ENCODE peak calls at places on chromosome 6, in seven cellular contexts. H is ovary, V is PC-9, Y is NB4, L is upper lobe of right lung, R is mesenchymal stem cell, I is adrenal gland. G is an unnamed sample.

GRCh38 chr6:71410681-71411080 is 122.1 kb downstream of the OGFRL1 start:
- DNase-seq in H (no peak), Y (no peak), R (no peak), V (no peak), L (no peak), I (no peak), G (peak; percentile 50)

GRCh38 chr6:21588812-21589811 is 4.4 kb upstream of the SOX4 start:
- DNase-seq in Y (peak; percentile 89), H (peak; percentile 94), I (peak; percentile 90), V (peak; percentile 82), R (peak; percentile 93), L (peak; percentile 94), G (peak; percentile 91)

GRCh38 chr6:67431076-67431475 is 1204.0 kb upstream of the ADGRB3 start:
- DNase-seq in I (no peak), V (no peak), R (peak; percentile 3), Y (no peak), L (no peak), H (no peak), G (no peak)

GRCh38 chr6:79895382-79896100 is 51.8 kb downstream of the ELOVL4 start:
- DNase-seq in I (no peak), H (no peak), Y (no peak), L (no peak), R (no peak), V (peak; percentile 51), G (no peak)

GRCh38 chr6:135920689-135921088 is 69.2 kb downstream of the PDE7B start:
- DNase-seq in H (no peak), I (no peak), Y (no peak), V (no peak), R (no peak), L (no peak), G (peak; percentile 36)

GRCh38 chr6:105207524-105208269 is 27.9 kb upstream of the POPDC3 start:
- DNase-seq in R (peak; percentile 66), V (peak; percentile 43), H (no peak), L (no peak), I (no peak), Y (peak; percentile 66), G (peak; percentile 59)

GRCh38 chr6:157831018-157831369 is 7.9 kb downstream of the SNX9 start:
- DNase-seq in H (no peak), Y (no peak), V (no peak), L (no peak), I (no peak), R (no peak), G (no peak)

GRCh38 chr6:4910060-4910746 is 93.6 kb downstream of the RPP40 start:
- DNase-seq in I (no peak), L (no peak), V (no peak), R (no peak), H (no peak), Y (no peak), G (peak; percentile 13)

GRCh38 chr6:151679081-151679480 is 128.4 kb upstream of the ESR1 start:
- DNase-seq in L (no peak), V (no peak), H (no peak), Y (no peak), R (no peak), I (peak; percentile 81), G (peak; percentile 14)

GRCh38 chr6:151681426-151682059 is 125.9 kb upstream of the ESR1 start:
- DNase-seq in V (no peak), I (peak; percentile 17), L (no peak), H (peak; percentile 44), Y (no peak), R (no peak), G (no peak)

GRCh38 chr6:151679941-151680340 is 127.5 kb upstream of the ESR1 start:
- DNase-seq in H (no peak), Y (no peak), R (no peak), L (no peak), I (no peak), V (no peak), G (no peak)

GRCh38 chr6:151682251-151682650 is 125.2 kb upstream of the ESR1 start:
- DNase-seq in L (no peak), I (no peak), H (no peak), R (no peak), V (no peak), Y (no peak), G (no peak)

GRCh38 chr6:151680846-151681425 is 126.5 kb upstream of the ESR1 start:
- DNase-seq in R (no peak), I (no peak), L (no peak), Y (no peak), V (no peak), H (no peak), G (no peak)
- H3K4me3 ChIP-seq in R (no peak overlapping the region), I (no peak overlapping the region), L (peak overlapping the region; percentile 36), Y (no peak overlapping the region), V (no peak overlapping the region), H (no peak overlapping the region), G (no peak overlapping the region)

GRCh38 chr6:41743406-41744235 is 3.6 kb downstream of the PGC start:
- DNase-seq in Y (no peak), V (no peak), L (no peak), H (no peak), I (no peak), R (no peak), G (no peak)
- H3K4me3 ChIP-seq in Y (no peak overlapping the region), V (no peak overlapping the region), L (peak overlapping the region; percentile 14), H (no peak overlapping the region), I (no peak overlapping the region), R (no peak overlapping the region), G (no peak overlapping the region)

GRCh38 chr6:150297327-150298028 is 71.3 kb upstream of the IYD start:
- DNase-seq in Y (peak; percentile 17), H (no peak), R (peak; percentile 66), I (no peak), L (no peak), V (no peak), G (peak; percentile 74)
- H3K4me3 ChIP-seq in Y (no peak overlapping the region), H (no peak overlapping the region), R (no peak overlapping the region), I (no peak overlapping the region), L (no peak overlapping the region), V (no peak overlapping the region), G (no peak overlapping the region)

GRCh38 chr6:137767931-137768690 is 98.9 kb upstream of the TNFAIP3 start:
- DNase-seq in Y (peak; percentile 88), R (peak; percentile 84), L (no peak), H (no peak), V (no peak), I (no peak), G (peak; percentile 72)
- H3K4me3 ChIP-seq in Y (peak overlapping the region; percentile 12), R (no peak overlapping the region), L (no peak overlapping the region), H (no peak overlapping the region), V (no peak overlapping the region), I (no peak overlapping the region), G (no peak overlapping the region)

GRCh38 chr6:117907600-117908245 is 659 bp downstream of the SLC35F1 start:
- DNase-seq in L (peak; percentile 65), I (peak; percentile 12), H (peak; percentile 9), Y (no peak), V (no peak), R (peak; percentile 0), G (no peak)
- H3K4me3 ChIP-seq in L (peak overlapping the region; percentile 56), I (no peak overlapping the region), H (peak overlapping the region; percentile 31), Y (no peak overlapping the region), V (no peak overlapping the region), R (peak overlapping the region; percentile 59), G (peak overlapping the region; percentile 21)

G was measured in astrocyte of the spinal cord.